ENCODE peak calls at places on chromosomes 7 and 10, in seven cellular contexts. C, L, F, S, U, H and K are unnamed samples.

GRCh38 chr7:7157887-7158271 is 24.5 kb upstream of the C1GALT1 start:
- DNase-seq in U (no peak), L (peak; percentile 53), C (no peak), F (no peak), H (peak; percentile 53), S (no peak), K (no peak)

GRCh38 chr10:78292987-78293865 is 259.6 kb downstream of the RPS24 start:
- DNase-seq in C (no peak), F (no peak), U (peak; percentile 69), H (no peak), S (peak; percentile 90), L (peak; percentile 35), K (peak; percentile 82)

GRCh38 chr7:114173170-114173569 is 241.4 kb upstream of the FOXP2 start:
- DNase-seq in F (no peak), H (no peak), U (no peak), C (no peak), S (no peak), L (no peak), K (no peak)

GRCh38 chr10:85454386-85454785 is 912.2 kb downstream of the GRID1 start:
- DNase-seq in S (no peak), H (no peak), L (no peak), U (no peak), F (no peak), C (no peak), K (no peak)

GRCh38 chr10:72087969-72088878 is at the start of gene SPOCK2:
- DNase-seq in C (peak; percentile 70), U (no peak), L (no peak), F (peak; percentile 35), H (peak; percentile 13), S (peak; percentile 48), K (peak; percentile 30)

GRCh38 chr10:114603943-114604342 is 54.1 kb downstream of the ABLIM1 start:
- DNase-seq in U (no peak), H (no peak), F (peak; percentile 28), S (no peak), L (no peak), C (no peak), K (no peak)

GRCh38 chr10:43035785-43036184 is 41.1 kb upstream of the RET start:
- DNase-seq in L (no peak), H (no peak), U (no peak), F (no peak), C (no peak), S (no peak), K (no peak)

GRCh38 chr10:124697837-124698559 is 46.2 kb downstream of the FAM53B start:
- DNase-seq in C (no peak), F (no peak), L (peak; percentile 51), U (no peak), H (peak; percentile 91), S (peak; percentile 86), K (no peak)

GRCh38 chr10:100728928-100729876 is 16.2 kb upstream of the PAX2 start:
- DNase-seq in H (peak; percentile 61), U (peak; percentile 85), F (peak; percentile 30), C (peak; percentile 79), S (peak; percentile 90), L (peak; percentile 13), K (no peak)

GRCh38 chr10:114367041-114367675 is 37.1 kb downstream of the AFAP1L2 start:
- DNase-seq in H (peak; percentile 64), U (no peak), S (no peak), L (no peak), F (peak; percentile 90), C (no peak), K (no peak)

GRCh38 chr7:13742719-13743640 is 246.5 kb downstream of the ETV1 start:
- DNase-seq in H (peak; percentile 49), U (peak; percentile 27), L (peak; percentile 56), C (no peak), S (peak; percentile 42), F (peak; percentile 65), K (no peak)

GRCh38 chr7:98661607-98662006 is 44.5 kb downstream of the NPTX2 start:
- DNase-seq in U (no peak), C (no peak), H (no peak), S (no peak), F (no peak), L (no peak), K (no peak)

GRCh38 chr7:130009848-130010688 is 41.1 kb downstream of the ZC3HC1 start:
- DNase-seq in L (peak; percentile 89), C (peak; percentile 45), F (peak; percentile 95), H (peak; percentile 97), U (no peak), S (peak; percentile 75), K (no peak)

GRCh38 chr7:126696639-126697038 is 556.1 kb downstream of the GRM8 start:
- DNase-seq in C (no peak), L (no peak), S (no peak), U (no peak), H (peak; percentile 1), F (no peak), K (no peak)

GRCh38 chr10:12501851-12502525 is 152.6 kb downstream of the CAMK1D start:
- DNase-seq in C (peak; percentile 45), F (no peak), S (no peak), L (no peak), H (no peak), U (no peak), K (no peak)

GRCh38 chr7:137873524-137873923 is 26.8 kb upstream of the DGKI start:
- DNase-seq in C (no peak), H (no peak), F (peak; percentile 68), S (no peak), U (no peak), L (peak; percentile 74), K (no peak)

GRCh38 chr10:95755511-95756004 is 405 bp upstream of the ENTPD1 start:
- DNase-seq in C (no peak), U (peak; percentile 80), S (peak; percentile 77), L (no peak), F (peak; percentile 53), H (peak; percentile 50), K (no peak)

GRCh38 chr7:1736469-1736817 is 66.4 kb downstream of the ELFN1 start:
- DNase-seq in S (no peak), C (no peak), U (no peak), H (no peak), L (no peak), F (no peak), K (no peak)

GRCh38 chr7:1737523-1737922 is 67.4 kb downstream of the ELFN1 start:
- DNase-seq in U (no peak), H (no peak), S (no peak), F (no peak), L (no peak), C (no peak), K (no peak)

GRCh38 chr7:1737956-1738355 is 67.9 kb downstream of the ELFN1 start:
- DNase-seq in U (no peak), H (no peak), L (no peak), S (no peak), C (no peak), F (no peak), K (no peak)

GRCh38 chr7:1735806-1736468 is 65.9 kb downstream of the ELFN1 start:
- DNase-seq in F (no peak), S (no peak), H (no peak), U (no peak), C (no peak), L (no peak), K (no peak)

DNA sequence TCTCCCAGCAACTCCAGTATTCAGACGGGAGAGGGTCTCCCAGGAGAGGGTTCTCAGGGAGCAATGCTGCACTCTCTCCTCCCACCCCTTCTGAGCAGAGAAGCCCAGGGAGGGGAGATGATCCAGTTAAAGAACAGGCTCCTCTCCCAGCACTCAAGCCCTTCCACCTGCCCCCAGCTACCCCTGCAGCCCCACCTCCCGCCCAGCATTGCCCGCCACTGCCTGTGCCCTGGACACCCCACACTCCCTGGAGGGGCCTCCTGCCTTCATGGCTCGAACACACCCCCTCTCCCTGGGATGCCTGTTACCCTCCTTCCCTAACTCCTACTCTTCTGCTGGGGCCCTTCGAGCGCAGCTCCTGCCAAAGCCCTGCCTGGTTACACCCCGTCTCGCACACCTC is 66.7 kb downstream of the ELFN1 start:
- DNase-seq in L (no peak), C (no peak), S (no peak), H (no peak), U (no peak), F (no peak), K (no peak)
- H3K27me3 ChIP-seq in L (peaks cover 10% of the 10 kb centered on the region), C (no peaks in the 10 kb centered on the region), S (no peaks in the 10 kb centered on the region), H (no peaks in the 10 kb centered on the region), U (no peaks in the 10 kb centered on the region), F (peaks cover 39% of the 10 kb centered on the region), K (no peaks in the 10 kb centered on the region)

GRCh38 chr7:21939858-21940322 is 5.8 kb downstream of the CDCA7L start:
- DNase-seq in U (no peak), L (no peak), F (no peak), C (no peak), H (no peak), S (no peak), K (no peak)

GRCh38 chr7:21938463-21938862 is 7.2 kb downstream of the CDCA7L start:
- DNase-seq in H (peak; percentile 7), F (peak; percentile 40), U (no peak), L (no peak), S (no peak), C (no peak), K (no peak)

GRCh38 chr7:21942955-21943354 is 2.7 kb downstream of the CDCA7L start:
- DNase-seq in L (no peak), S (no peak), F (peak; percentile 55), H (no peak), U (no peak), C (no peak), K (no peak)

GRCh38 chr7:21941570-21942224 is 4.0 kb downstream of the CDCA7L start:
- DNase-seq in L (peak; percentile 43), F (peak; percentile 51), C (no peak), H (peak; percentile 88), S (peak; percentile 97), U (no peak), K (no peak)

GRCh38 chr7:21939136-21939857 is 6.4 kb downstream of the CDCA7L start:
- DNase-seq in C (no peak), F (no peak), H (no peak), U (no peak), S (no peak), L (no peak), K (no peak)
- H2AK5ac ChIP-seq in C (no peak overlapping the region), F (peak overlapping the region; percentile 83), H (no peak overlapping the region), U (no peak overlapping the region), S (no peak overlapping the region), L (no peak overlapping the region), K (no peak overlapping the region)

DNA sequence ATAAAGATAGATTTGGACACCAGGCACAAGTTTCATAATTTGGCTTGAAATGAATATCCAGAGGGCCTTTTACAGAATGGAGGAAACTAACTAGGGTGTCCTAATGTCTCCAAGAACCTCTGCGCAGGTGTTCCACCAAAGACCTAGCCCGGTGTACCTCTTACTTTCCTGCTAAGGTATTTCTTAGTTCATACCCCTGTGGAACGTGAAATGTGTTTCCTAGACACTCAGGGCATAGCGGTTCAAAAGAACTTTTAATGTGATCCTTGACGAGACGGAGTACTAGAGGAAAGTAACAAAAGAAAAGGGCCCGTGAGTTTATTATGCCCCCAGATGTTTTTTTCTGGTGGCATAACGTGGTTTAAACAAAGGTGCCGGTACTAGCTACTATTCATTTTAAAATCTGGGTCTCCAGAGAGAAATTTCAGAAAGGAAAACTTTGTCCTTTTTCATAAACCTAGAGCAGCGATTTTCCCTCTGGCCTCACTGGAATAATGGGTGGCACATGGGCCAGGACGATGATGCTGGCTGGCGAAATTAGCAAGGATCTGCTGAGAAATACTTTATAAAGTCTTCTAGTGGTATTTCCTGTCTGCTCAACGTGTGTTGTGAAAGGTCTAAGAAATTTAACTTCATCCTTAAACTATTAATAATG is 1.4 kb downstream of the APBB1IP start:
- DNase-seq in C (no peak), H (peak; percentile 34), S (no peak), F (no peak), U (no peak), L (no peak), K (no peak)
- H3K4me1 ChIP-seq in C (no peaks in the 10 kb centered on the region), H (peaks cover 15% of the 10 kb centered on the region), S (no peaks in the 10 kb centered on the region), F (peaks cover 8% of the 10 kb centered on the region), U (no peaks in the 10 kb centered on the region), L (no peaks in the 10 kb centered on the region), K (no peaks in the 10 kb centered on the region)

GRCh38 chr10:49690673-49691356 is 11.4 kb downstream of the C10orf53 start:
- DNase-seq in H (no peak), L (peak; percentile 25), C (no peak), S (no peak), F (no peak), U (no peak), K (no peak)
- H3K27me3 ChIP-seq in H (peaks cover 43% of the 10 kb centered on the region), L (peaks cover 38% of the 10 kb centered on the region), C (peaks cover 68% of the 10 kb centered on the region), S (peaks cover 44% of the 10 kb centered on the region), F (peaks cover 65% of the 10 kb centered on the region), U (peaks cover 67% of the 10 kb centered on the region), K (no peaks in the 10 kb centered on the region)